ENCODE peak calls at places on chromosomes 11 and 22, in five cellular contexts. T, Z, R, D and K are unnamed samples. For H3K36me3, the result is how much of the 10 kb centered on the place peaks cover.

GRCh38 chr11:85742348-85742747 is 56.4 kb upstream of the CCDC89 start:
- DNase-seq in Z (no peak), T (no peak), D (no peak), R (no peak), K (no peak)

GRCh38 chr11:134150195-134150903 is 73.4 kb downstream of the NCAPD3 start:
- DNase-seq in D (no peak), Z (no peak), T (no peak), R (no peak), K (no peak)

GRCh38 chr11:92793189-92793588 is 176.3 kb upstream of the MTNR1B start:
- DNase-seq in T (peak), R (no peak), Z (no peak), D (no peak), K (no peak)

GRCh38 chr11:66869471-66869870 is 12.6 kb downstream of the LRFN4 start:
- DNase-seq in R (no peak), D (no peak), Z (no peak), T (no peak), K (no peak)

GRCh38 chr11:69636870-69637600 is 3.9 kb upstream of the CCND1 start:
- DNase-seq in R (no peak), T (no peak), Z (no peak), D (no peak), K (peak)

GRCh38 chr11:27456140-27456801 is 16.3 kb downstream of the LGR4 start:
- DNase-seq in R (no peak), D (no peak), T (no peak), Z (no peak), K (no peak)

GRCh38 chr11:64148200-64148916 is 17.6 kb downstream of the MACROD1 start:
- DNase-seq in D (peak), T (peak), R (peak), Z (peak), K (peak)

GRCh38 chr22:19889951-19890350 is 35.3 kb upstream of the GNB1L start:
- DNase-seq in D (no peak), Z (no peak), R (no peak), T (no peak), K (peak)

GRCh38 chr11:97966901-97967300 is 1053.8 kb upstream of the CNTN5 start:
- DNase-seq in Z (no peak), R (no peak), T (no peak), D (no peak), K (no peak)

GRCh38 chr11:114185436-114185835 is 110.8 kb upstream of the NNMT start:
- DNase-seq in Z (no peak), R (no peak), D (no peak), T (no peak), K (no peak)

GRCh38 chr22:27801197-27801615 is 350 bp downstream of the MN1 start:
- DNase-seq in T (peak), Z (no peak), R (no peak), D (peak), K (no peak)

GRCh38 chr11:12914401-12914912 is 94.7 kb upstream of the RASSF10 start:
- DNase-seq in R (peak), T (peak), D (peak), Z (no peak), K (peak)

GRCh38 chr11:73314121-73314948 is 6.3 kb downstream of the ARHGEF17 start:
- DNase-seq in D (peak), R (peak), T (peak), Z (no peak), K (no peak)

GRCh38 chr11:27388869-27389268 is 25.9 kb upstream of the CCDC34 start:
- DNase-seq in Z (peak), R (no peak), T (no peak), D (no peak), K (no peak)

GRCh38 chr22:27065259-27065658 is 407.9 kb downstream of the MIAT start:
- DNase-seq in D (no peak), T (no peak), R (no peak), Z (no peak), K (no peak)

GRCh38 chr22:41538583-41538982 is 5.7 kb downstream of the POLR3H start:
- DNase-seq in T (no peak), R (no peak), Z (no peak), D (no peak), K (no peak)
- H3K36me3 ChIP-seq in T (under half), R (under half), Z (under half), D (under half), K (under half)

GRCh38 chr11:3683039-3683438 is 11.9 kb upstream of the CHRNA10 start:
- DNase-seq in T (no peak), Z (no peak), D (no peak), R (no peak), K (no peak)
- H3K36me3 ChIP-seq in T (under half), Z (under half), D (half or more), R (half or more), K (under half)

DNA sequence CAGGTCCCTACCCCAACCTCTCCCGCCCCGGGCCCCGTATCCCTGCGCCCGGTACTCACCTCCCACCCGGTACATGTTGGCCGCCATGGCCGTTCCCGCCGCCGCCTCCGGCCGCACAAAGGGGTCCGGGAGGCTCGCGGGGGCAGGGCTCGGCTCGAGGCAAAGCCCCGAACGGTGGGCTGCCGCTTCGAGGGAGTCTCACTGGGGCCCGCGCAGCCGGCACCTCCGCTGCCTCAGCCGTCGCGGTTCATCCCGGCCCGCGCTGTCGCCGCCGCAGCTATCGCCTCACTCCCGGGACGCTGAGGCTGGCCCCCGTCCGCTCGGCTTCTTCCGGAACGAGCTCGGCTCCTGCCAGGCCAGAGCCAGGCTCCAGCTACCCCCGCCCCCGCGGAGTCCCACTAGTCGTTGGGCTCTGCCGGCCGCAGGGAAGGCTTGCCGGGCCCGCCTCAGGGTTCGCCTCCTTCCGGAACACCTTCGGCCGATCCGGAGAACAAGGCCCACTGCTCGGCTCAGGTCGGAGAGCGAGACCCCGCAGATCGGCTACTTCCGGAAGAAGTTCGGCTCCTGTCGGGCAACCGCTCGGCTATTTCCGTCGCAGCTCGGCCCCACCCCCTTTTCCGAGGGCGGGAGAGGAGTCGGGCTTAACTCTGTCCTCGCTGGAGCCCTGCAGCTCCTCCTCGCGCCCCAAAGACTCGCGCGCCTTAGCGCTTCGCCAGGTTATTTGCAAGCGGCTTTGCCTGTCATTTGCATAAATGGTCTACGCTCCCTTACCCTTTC is at the start of gene MTA2:
- DNase-seq in D (peak), R (peak), T (peak), Z (peak), K (peak)
- H3K36me3 ChIP-seq in D (under half), R (under half), T (under half), Z (under half), K (under half)

GRCh38 chr11:34072041-34072440 is 20.5 kb downstream of the CAPRIN1 start:
- DNase-seq in D (no peak), Z (no peak), T (no peak), R (no peak), K (no peak)

GRCh38 chr11:34068098-34068497 is 16.6 kb downstream of the CAPRIN1 start:
- DNase-seq in Z (no peak), D (no peak), R (no peak), T (no peak), K (no peak)

GRCh38 chr11:34075178-34075820 is 23.8 kb downstream of the CAPRIN1 start:
- DNase-seq in Z (no peak), D (no peak), R (no peak), T (no peak), K (no peak)

GRCh38 chr11:34074391-34074790 is 22.9 kb downstream of the CAPRIN1 start:
- DNase-seq in T (no peak), D (no peak), R (no peak), Z (no peak), K (no peak)

DNA sequence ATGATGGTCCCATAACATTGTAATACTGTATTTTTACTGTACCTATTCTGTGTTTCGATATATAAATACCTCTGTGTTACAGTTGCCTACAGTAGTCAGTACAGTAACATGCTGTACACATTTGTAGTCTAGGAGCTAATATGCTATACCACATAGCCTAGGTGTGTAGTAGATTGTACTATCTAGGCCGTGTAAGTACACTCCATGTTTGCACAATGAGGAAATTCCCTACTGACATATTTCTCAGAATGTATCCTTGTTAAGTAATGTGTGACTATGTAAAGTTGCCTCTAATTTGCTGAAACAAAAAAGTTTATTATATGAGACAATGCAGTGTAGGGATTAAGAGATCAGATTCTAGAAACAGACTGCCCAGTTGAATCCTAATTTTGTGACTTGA is 21.3 kb downstream of the CAPRIN1 start:
- DNase-seq in R (no peak), Z (no peak), T (no peak), D (no peak), K (no peak)
- H3K36me3 ChIP-seq in R (half or more), Z (under half), T (under half), D (half or more), K (under half)

GRCh38 chr22:31326877-31327276 is 19.3 kb downstream of the PATZ1 start:
- DNase-seq in D (no peak), T (no peak), Z (no peak), R (no peak), K (no peak)

GRCh38 chr22:31329453-31330215 is 16.5 kb downstream of the PATZ1 start:
- DNase-seq in D (no peak), R (no peak), Z (no peak), T (no peak), K (no peak)

GRCh38 chr22:31327786-31328544 is 18.2 kb downstream of the PATZ1 start:
- DNase-seq in Z (no peak), T (no peak), R (no peak), D (no peak), K (no peak)

GRCh38 chr22:31328545-31328960 is 17.6 kb downstream of the PATZ1 start:
- DNase-seq in Z (no peak), D (no peak), R (no peak), T (no peak), K (no peak)

DNA sequence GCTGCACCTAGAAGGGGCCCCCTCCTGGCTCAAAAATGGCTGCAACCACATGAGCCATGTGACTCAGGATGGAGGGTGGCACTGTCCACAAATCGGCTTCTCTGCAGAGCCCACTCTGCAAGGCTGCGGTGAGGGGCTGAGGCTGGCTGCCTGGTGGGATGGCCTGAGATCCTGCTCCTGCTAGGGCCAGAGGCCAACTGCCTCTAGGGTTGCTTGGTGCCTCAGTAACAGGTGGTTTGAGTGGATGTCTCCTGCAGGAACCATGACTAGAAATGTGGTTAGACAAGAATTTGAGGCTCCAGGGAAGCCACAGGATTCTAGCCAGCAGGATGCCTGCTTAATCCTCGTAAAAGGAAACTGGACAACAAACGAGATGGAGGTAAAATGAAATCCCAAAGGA is 17.1 kb downstream of the PATZ1 start:
- DNase-seq in T (no peak), R (no peak), D (no peak), Z (no peak), K (no peak)
- H3K36me3 ChIP-seq in T (under half), R (under half), D (half or more), Z (under half), K (under half)

GRCh38 chr22:36379593-36380361 is 8.0 kb downstream of the MYH9 start:
- DNase-seq in R (no peak), Z (peak), D (no peak), T (no peak), K (peak)
- H3K36me3 ChIP-seq in R (under half), Z (under half), D (under half), T (under half), K (under half)

GRCh38 chr11:61812736-61813411 is 3.9 kb downstream of the FADS1 start:
- DNase-seq in R (no peak), D (no peak), T (no peak), Z (no peak), K (no peak)
- H3K36me3 ChIP-seq in R (under half), D (under half), T (under half), Z (under half), K (under half)